ENCODE peak calls at places on chromosomes 6 and 20, in seven cellular contexts. One of them, this sample, is unnamed.

GRCh38 chr20:49340161-49340966 is 62.5 kb upstream of the ZNFX1 start:
- DNase-seq in tibial artery: peak
- DNase-seq in frontal cortex: peak
- DNase-seq in activated CD4-positive, alpha-beta memory T cell treated with anti-CD3 and anti-CD28 coated beads, Interleukin-2, amount 10 ng/mL, durations not matched to agents 7 days and 5 days: no peak
- DNase-seq in cardiac muscle cell: no peak
- DNase-seq in progenitor cell of endocrine pancreas: no peak
- DNase-seq in ACHN: no peak
- DNase-seq in this sample: no peak

GRCh38 chr6:167547751-167548150 is 222.9 kb downstream of the TTLL2 start:
- DNase-seq in activated CD4-positive, alpha-beta memory T cell treated with anti-CD3 and anti-CD28 coated beads, Interleukin-2, amount 10 ng/mL, durations not matched to agents 7 days and 5 days: no peak
- DNase-seq in frontal cortex: no peak
- DNase-seq in cardiac muscle cell: peak
- DNase-seq in ACHN: peak
- DNase-seq in tibial artery: no peak
- DNase-seq in progenitor cell of endocrine pancreas: no peak
- DNase-seq in this sample: peak

GRCh38 chr6:121826156-121826810 is 390.8 kb downstream of the GJA1 start:
- DNase-seq in progenitor cell of endocrine pancreas: no peak
- DNase-seq in activated CD4-positive, alpha-beta memory T cell treated with anti-CD3 and anti-CD28 coated beads, Interleukin-2, amount 10 ng/mL, durations not matched to agents 7 days and 5 days: no peak
- DNase-seq in tibial artery: no peak
- DNase-seq in ACHN: peak
- DNase-seq in cardiac muscle cell: peak
- DNase-seq in frontal cortex: no peak
- DNase-seq in this sample: no peak

GRCh38 chr6:38080889-38081288 is 261.4 kb downstream of the ZFAND3 start:
- DNase-seq in progenitor cell of endocrine pancreas: no peak
- DNase-seq in tibial artery: no peak
- DNase-seq in cardiac muscle cell: peak
- DNase-seq in frontal cortex: no peak
- DNase-seq in ACHN: no peak
- DNase-seq in activated CD4-positive, alpha-beta memory T cell treated with anti-CD3 and anti-CD28 coated beads, Interleukin-2, amount 10 ng/mL, durations not matched to agents 7 days and 5 days: no peak
- DNase-seq in this sample: no peak

GRCh38 chr20:32435449-32436107 is 77.4 kb downstream of the ASXL1 start:
- DNase-seq in ACHN: no peak
- DNase-seq in cardiac muscle cell: no peak
- DNase-seq in frontal cortex: no peak
- DNase-seq in tibial artery: no peak
- DNase-seq in progenitor cell of endocrine pancreas: no peak
- DNase-seq in activated CD4-positive, alpha-beta memory T cell treated with anti-CD3 and anti-CD28 coated beads, Interleukin-2, amount 10 ng/mL, durations not matched to agents 7 days and 5 days: no peak
- DNase-seq in this sample: no peak

GRCh38 chr6:23031986-23032385 is 462.6 kb downstream of the HDGFL1 start:
- DNase-seq in frontal cortex: no peak
- DNase-seq in tibial artery: no peak
- DNase-seq in ACHN: no peak
- DNase-seq in activated CD4-positive, alpha-beta memory T cell treated with anti-CD3 and anti-CD28 coated beads, Interleukin-2, amount 10 ng/mL, durations not matched to agents 7 days and 5 days: no peak
- DNase-seq in cardiac muscle cell: peak
- DNase-seq in progenitor cell of endocrine pancreas: no peak
- DNase-seq in this sample: no peak

GRCh38 chr6:53734473-53735299 is 60.1 kb upstream of the LRRC1 start:
- DNase-seq in progenitor cell of endocrine pancreas: no peak
- DNase-seq in frontal cortex: no peak
- DNase-seq in tibial artery: no peak
- DNase-seq in activated CD4-positive, alpha-beta memory T cell treated with anti-CD3 and anti-CD28 coated beads, Interleukin-2, amount 10 ng/mL, durations not matched to agents 7 days and 5 days: peak
- DNase-seq in cardiac muscle cell: peak
- DNase-seq in ACHN: peak
- DNase-seq in this sample: peak

GRCh38 chr20:1317545-1318255 is 11.2 kb downstream of the SDCBP2 start:
- DNase-seq in ACHN: no peak
- DNase-seq in tibial artery: no peak
- DNase-seq in progenitor cell of endocrine pancreas: no peak
- DNase-seq in frontal cortex: no peak
- DNase-seq in activated CD4-positive, alpha-beta memory T cell treated with anti-CD3 and anti-CD28 coated beads, Interleukin-2, amount 10 ng/mL, durations not matched to agents 7 days and 5 days: no peak
- DNase-seq in cardiac muscle cell: no peak
- DNase-seq in this sample: no peak

GRCh38 chr6:40678941-40679340 is 91.8 kb upstream of the LRFN2 start:
- DNase-seq in tibial artery: no peak
- DNase-seq in cardiac muscle cell: no peak
- DNase-seq in activated CD4-positive, alpha-beta memory T cell treated with anti-CD3 and anti-CD28 coated beads, Interleukin-2, amount 10 ng/mL, durations not matched to agents 7 days and 5 days: no peak
- DNase-seq in ACHN: no peak
- DNase-seq in frontal cortex: no peak
- DNase-seq in progenitor cell of endocrine pancreas: no peak
- DNase-seq in this sample: no peak

GRCh38 chr20:43190332-43190953 is 737 bp upstream of the PTPRT start:
- DNase-seq in activated CD4-positive, alpha-beta memory T cell treated with anti-CD3 and anti-CD28 coated beads, Interleukin-2, amount 10 ng/mL, durations not matched to agents 7 days and 5 days: no peak
- DNase-seq in progenitor cell of endocrine pancreas: no peak
- DNase-seq in tibial artery: no peak
- DNase-seq in frontal cortex: no peak
- DNase-seq in cardiac muscle cell: no peak
- DNase-seq in ACHN: no peak
- DNase-seq in this sample: no peak

GRCh38 chr6:28220164-28221133 is 4.6 kb upstream of the ZSCAN9 start:
- DNase-seq in ACHN: no peak
- DNase-seq in tibial artery: no peak
- DNase-seq in activated CD4-positive, alpha-beta memory T cell treated with anti-CD3 and anti-CD28 coated beads, Interleukin-2, amount 10 ng/mL, durations not matched to agents 7 days and 5 days: no peak
- DNase-seq in frontal cortex: no peak
- DNase-seq in progenitor cell of endocrine pancreas: no peak
- DNase-seq in cardiac muscle cell: no peak
- DNase-seq in this sample: no peak

GRCh38 chr6:69116658-69117057 is 481.6 kb downstream of the ADGRB3 start:
- DNase-seq in cardiac muscle cell: no peak
- DNase-seq in ACHN: no peak
- DNase-seq in tibial artery: no peak
- DNase-seq in progenitor cell of endocrine pancreas: no peak
- DNase-seq in frontal cortex: no peak
- DNase-seq in activated CD4-positive, alpha-beta memory T cell treated with anti-CD3 and anti-CD28 coated beads, Interleukin-2, amount 10 ng/mL, durations not matched to agents 7 days and 5 days: no peak
- DNase-seq in this sample: no peak

GRCh38 chr20:48797275-48797825 is 30.4 kb downstream of the PREX1 start:
- DNase-seq in ACHN: no peak
- DNase-seq in activated CD4-positive, alpha-beta memory T cell treated with anti-CD3 and anti-CD28 coated beads, Interleukin-2, amount 10 ng/mL, durations not matched to agents 7 days and 5 days: no peak
- DNase-seq in progenitor cell of endocrine pancreas: no peak
- DNase-seq in tibial artery: peak
- DNase-seq in cardiac muscle cell: no peak
- DNase-seq in frontal cortex: peak
- DNase-seq in this sample: no peak

GRCh38 chr6:32442243-32442667 is 2.6 kb downstream of the HLA-DRA start:
- DNase-seq in frontal cortex: no peak
- DNase-seq in progenitor cell of endocrine pancreas: no peak
- DNase-seq in cardiac muscle cell: no peak
- DNase-seq in activated CD4-positive, alpha-beta memory T cell treated with anti-CD3 and anti-CD28 coated beads, Interleukin-2, amount 10 ng/mL, durations not matched to agents 7 days and 5 days: no peak
- DNase-seq in ACHN: no peak
- DNase-seq in tibial artery: no peak
- DNase-seq in this sample: no peak

GRCh38 chr6:138468320-138469015 is 30.8 kb downstream of the NHSL1 start:
- DNase-seq in frontal cortex: no peak
- DNase-seq in tibial artery: no peak
- DNase-seq in progenitor cell of endocrine pancreas: no peak
- DNase-seq in activated CD4-positive, alpha-beta memory T cell treated with anti-CD3 and anti-CD28 coated beads, Interleukin-2, amount 10 ng/mL, durations not matched to agents 7 days and 5 days: no peak
- DNase-seq in ACHN: no peak
- DNase-seq in cardiac muscle cell: peak
- DNase-seq in this sample: no peak

GRCh38 chr20:63438121-63438520 is 34.3 kb downstream of the KCNQ2 start:
- DNase-seq in ACHN: no peak
- DNase-seq in frontal cortex: no peak
- DNase-seq in activated CD4-positive, alpha-beta memory T cell treated with anti-CD3 and anti-CD28 coated beads, Interleukin-2, amount 10 ng/mL, durations not matched to agents 7 days and 5 days: no peak
- DNase-seq in tibial artery: no peak
- DNase-seq in progenitor cell of endocrine pancreas: no peak
- DNase-seq in cardiac muscle cell: no peak
- DNase-seq in this sample: no peak

GRCh38 chr6:121867095-121867494 is 431.6 kb downstream of the GJA1 start:
- DNase-seq in tibial artery: no peak
- DNase-seq in cardiac muscle cell: no peak
- DNase-seq in frontal cortex: no peak
- DNase-seq in progenitor cell of endocrine pancreas: no peak
- DNase-seq in ACHN: no peak
- DNase-seq in activated CD4-positive, alpha-beta memory T cell treated with anti-CD3 and anti-CD28 coated beads, Interleukin-2, amount 10 ng/mL, durations not matched to agents 7 days and 5 days: no peak
- DNase-seq in this sample: no peak

GRCh38 chr6:90720404-90720803 is 133.5 kb upstream of the MAP3K7 start:
- DNase-seq in tibial artery: no peak
- DNase-seq in progenitor cell of endocrine pancreas: no peak
- DNase-seq in cardiac muscle cell: no peak
- DNase-seq in frontal cortex: no peak
- DNase-seq in activated CD4-positive, alpha-beta memory T cell treated with anti-CD3 and anti-CD28 coated beads, Interleukin-2, amount 10 ng/mL, durations not matched to agents 7 days and 5 days: no peak
- DNase-seq in ACHN: no peak
- DNase-seq in this sample: no peak